ENCODE peak calls at places on chromosomes 11 and 22, in nine cellular contexts. Y, Q, C, P, B, H, D, L and F are unnamed samples.

GRCh38 chr11:92932023-92932422 is 37.4 kb upstream of the MTNR1B start:
- DNase-seq in Y (no peak), Q (no peak), C (no peak), P (no peak), B (no peak), H (no peak), D (no peak), L (peak; percentile 23), F (no peak)

GRCh38 chr11:57562596-57562995 is 4.9 kb downstream of the UBE2L6 start:
- DNase-seq in Y (no peak), Q (no peak), C (no peak), P (no peak), B (no peak), H (no peak), D (no peak), L (no peak), F (no peak)

GRCh38 chr22:38824587-38824986 is 19.2 kb downstream of the NPTXR start:
- DNase-seq in Y (peak; percentile 56), Q (peak; percentile 44), C (peak; percentile 37), P (no peak), B (no peak), H (peak; percentile 94), D (peak; percentile 41), L (peak; percentile 75), F (no peak)

GRCh38 chr22:32644252-32645100 is 157.0 kb upstream of the TIMP3 start:
- DNase-seq in Y (peak; percentile 82), Q (peak; percentile 62), C (peak; percentile 57), P (no peak), B (no peak), H (no peak), D (peak; percentile 30), L (peak; percentile 59), F (peak; percentile 75)

GRCh38 chr22:24391836-24392217 is 35.6 kb upstream of the ADORA2A start:
- DNase-seq in Y (no peak), Q (peak; percentile 53), C (no peak), P (no peak), B (no peak), H (no peak), D (no peak), L (peak; percentile 77), F (no peak)

GRCh38 chr22:37018815-37019308 is 385 bp downstream of the TST start:
- DNase-seq in Y (peak; percentile 53), Q (peak; percentile 68), C (peak; percentile 72), P (no peak), B (peak; percentile 24), H (peak; percentile 72), D (peak; percentile 89), L (peak; percentile 55), F (peak; percentile 72)

GRCh38 chr22:38187413-38188212 is 6.0 kb upstream of the PLA2G6 start:
- DNase-seq in Y (no peak), Q (no peak), C (no peak), P (no peak), B (no peak), H (no peak), D (peak; percentile 52), L (peak; percentile 71), F (peak; percentile 81)

GRCh38 chr11:126646701-126647209 is 291.3 kb downstream of the ST3GAL4 start:
- DNase-seq in Y (no peak), Q (peak; percentile 41), C (no peak), P (no peak), B (no peak), H (no peak), D (no peak), L (peak; percentile 44), F (no peak)

GRCh38 chr22:36286096-36286957 is 33.4 kb downstream of the APOL1 start:
- DNase-seq in Y (peak; percentile 75), Q (peak; percentile 58), C (peak; percentile 83), P (peak; percentile 18), B (peak; percentile 75), H (peak; percentile 90), D (peak; percentile 76), L (peak; percentile 72), F (peak; percentile 84)

DNA sequence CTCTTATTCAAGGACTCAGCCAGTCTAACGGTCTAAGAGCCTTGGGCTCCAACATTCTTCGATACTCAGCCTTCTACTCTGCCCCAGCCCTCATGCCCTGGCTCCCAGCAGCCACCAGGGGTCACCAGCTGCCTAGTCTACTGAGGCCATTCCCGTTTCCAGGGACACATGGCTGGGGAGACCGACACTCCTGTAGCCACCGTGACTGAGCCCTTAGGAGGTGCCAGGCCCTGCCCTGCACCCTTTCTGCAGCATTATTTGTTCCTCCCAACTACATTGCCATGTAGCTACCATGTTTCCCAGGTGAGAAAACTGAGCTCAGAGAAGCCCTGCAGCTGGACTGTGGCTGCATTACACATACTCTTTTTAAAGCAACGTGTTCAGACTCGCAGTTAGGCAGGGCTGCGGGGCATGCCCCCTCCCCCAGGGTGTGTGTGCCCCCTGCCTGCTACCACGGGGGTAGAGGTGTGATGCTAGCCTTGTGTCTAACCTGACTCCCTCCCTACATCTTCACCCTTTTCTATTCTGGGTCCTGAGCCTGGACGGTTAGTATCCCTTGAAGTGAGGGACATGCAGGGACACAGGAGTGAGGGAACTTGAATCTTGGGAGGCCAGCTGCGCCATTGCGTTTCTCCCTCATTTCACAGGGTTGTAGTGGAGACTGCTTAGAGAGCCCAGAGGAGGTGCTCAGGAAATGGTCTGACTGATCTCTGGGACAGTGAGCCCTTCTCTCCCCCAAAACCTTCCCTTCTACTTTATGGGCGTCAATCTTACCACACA is 17.5 kb downstream of the ATG16L2 start:
- DNase-seq in Y (peak; percentile 88), Q (peak; percentile 42), C (peak; percentile 84), P (peak; percentile 54), B (peak; percentile 60), H (peak; percentile 90), D (peak; percentile 85), L (peak; percentile 71), F (peak; percentile 73)
- H3K27ac ChIP-seq in Y (peak overlapping the region; percentile 98), Q (no peak overlapping the region), C (peak overlapping the region; percentile 72), P (no peak overlapping the region), B (no peak overlapping the region), H (peak overlapping the region; percentile 37), D (no peak overlapping the region), L (no peak overlapping the region), F (peak overlapping the region; percentile 26)

DNA sequence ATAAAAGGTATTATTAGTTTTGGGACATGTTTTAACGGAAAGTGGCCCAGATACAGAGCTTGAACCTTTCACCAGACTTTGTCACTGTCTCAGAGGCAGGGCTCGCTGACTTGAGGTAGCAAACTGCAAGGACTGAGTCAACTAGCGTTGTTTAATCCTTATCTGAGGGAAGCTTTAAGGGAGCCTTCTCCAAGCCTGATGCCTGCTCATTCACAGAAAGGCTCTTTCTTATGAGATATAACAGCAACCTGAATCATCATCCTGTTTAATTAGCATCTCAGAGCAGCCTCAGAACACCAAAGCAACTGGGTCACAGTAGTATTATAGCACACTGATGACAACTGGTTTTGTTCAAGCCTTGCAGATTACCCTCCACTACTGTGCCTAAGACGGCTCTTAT is 54.2 kb upstream of the CYP2D6 start:
- DNase-seq in Y (no peak), Q (no peak), C (no peak), P (no peak), B (no peak), H (no peak), D (no peak), L (no peak), F (no peak)
- H3K4me1 ChIP-seq in Y (peaks cover 11% of the 10 kb centered on the region), Q (peaks cover 10% of the 10 kb centered on the region), C (peaks cover 6% of the 10 kb centered on the region), P (peaks cover 14% of the 10 kb centered on the region), B (peaks cover 54% of the 10 kb centered on the region), H (peaks cover 7% of the 10 kb centered on the region), D (no peaks in the 10 kb centered on the region), L (peaks cover 10% of the 10 kb centered on the region), F (no peaks in the 10 kb centered on the region)

DNA sequence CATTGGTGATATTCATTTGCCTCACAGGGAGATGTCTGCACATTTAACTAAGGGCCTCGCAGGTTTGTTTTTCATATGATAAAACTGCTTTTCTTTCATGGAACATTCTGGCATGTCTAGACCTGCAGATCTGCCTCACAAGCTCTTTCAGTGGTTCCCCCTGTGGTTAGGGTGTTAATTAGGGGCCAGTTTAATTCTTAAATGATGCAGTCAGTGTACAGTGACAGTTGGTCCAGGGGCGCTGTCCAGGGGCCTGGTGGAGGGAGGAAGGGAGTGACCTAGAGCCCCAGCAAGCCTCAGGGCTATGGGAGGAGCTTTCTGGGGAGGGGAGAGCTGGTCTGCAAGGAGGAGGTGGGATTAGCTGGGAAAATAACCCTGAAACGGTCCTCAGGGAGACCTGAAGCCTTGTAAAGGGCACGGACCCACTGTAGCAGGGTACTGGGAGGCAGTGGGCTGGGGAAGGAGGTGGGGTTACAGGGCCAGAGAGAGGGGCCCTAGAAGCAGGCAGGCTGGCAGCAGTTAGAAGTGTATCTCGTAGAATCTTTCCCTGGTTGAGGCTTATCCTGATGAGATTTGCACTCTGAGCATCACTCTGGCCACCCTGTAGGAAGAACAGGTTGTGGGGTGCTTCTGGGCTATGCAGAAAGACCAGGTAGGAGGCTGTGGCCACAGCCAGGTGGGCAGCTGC is 29.4 kb downstream of the FBLN1 start:
- DNase-seq in Y (no peak), Q (no peak), C (no peak), P (no peak), B (no peak), H (no peak), D (no peak), L (no peak), F (no peak)
- H3K36me3 ChIP-seq in Y (peaks cover 8% of the 10 kb centered on the region), Q (peaks cover 44% of the 10 kb centered on the region), C (no peaks in the 10 kb centered on the region), P (no peaks in the 10 kb centered on the region), B (no peaks in the 10 kb centered on the region), H (no peaks in the 10 kb centered on the region), D (no peaks in the 10 kb centered on the region), L (peaks cover 56% of the 10 kb centered on the region), F (no peaks in the 10 kb centered on the region)

DNA sequence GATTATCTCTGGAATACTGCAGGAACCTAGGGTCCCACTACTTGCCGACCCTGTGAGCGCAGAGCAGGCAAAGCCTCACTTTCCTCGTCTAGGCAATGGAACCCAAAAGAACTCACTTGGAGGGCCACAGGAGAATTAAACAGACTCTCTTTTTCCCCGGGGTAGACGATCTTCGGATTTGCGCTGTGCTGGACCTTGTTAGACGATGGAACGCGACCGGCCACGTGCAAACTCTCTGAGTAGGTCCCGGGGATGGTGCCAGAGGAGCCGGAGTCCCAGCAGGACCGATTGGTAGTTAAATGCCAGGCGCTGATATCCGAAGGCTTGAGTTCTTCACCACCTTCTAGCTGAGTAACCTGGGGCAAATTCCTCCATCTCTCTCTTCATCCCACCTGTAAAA is 1.0 kb upstream of the SLC1A2 start:
- DNase-seq in Y (no peak), Q (no peak), C (no peak), P (no peak), B (no peak), H (peak; percentile 35), D (no peak), L (no peak), F (no peak)
- H3K27ac ChIP-seq in Y (no peak overlapping the region), Q (no peak overlapping the region), C (no peak overlapping the region), P (no peak overlapping the region), B (no peak overlapping the region), H (no peak overlapping the region), D (no peak overlapping the region), L (no peak overlapping the region), F (no peak overlapping the region)